ENCODE peak calls at places on chromosome 15, in ten cellular contexts. C, M, D, O, T, H, A, B, P and E are unnamed samples. For H3K4me1, the result is how much of the 10 kb centered on the place peaks cover.

GRCh38 chr15:62059818-62060115 is 480 bp downstream of the VPS13C start:
- DNase-seq in A (peak), O (peak), B (peak), M (peak), D (no peak), H (no peak), T (peak), P (peak), C (peak), E (no peak)

GRCh38 chr15:31867536-31868442 is 162.5 kb upstream of the CHRNA7 start:
- DNase-seq in C (peak), B (peak), O (peak), D (peak), A (peak), M (peak), P (peak), T (no peak), H (peak), E (peak)

GRCh38 chr15:34064443-34064842 is 25.4 kb upstream of the AVEN start:
- DNase-seq in D (no peak), H (no peak), C (no peak), A (no peak), M (no peak), P (no peak), O (no peak), B (no peak), T (no peak), E (no peak)

GRCh38 chr15:101578443-101578894 is 73.7 kb downstream of the TM2D3 start:
- DNase-seq in D (no peak), M (no peak), P (peak), T (no peak), H (peak), B (no peak), O (no peak), A (peak), C (no peak), E (no peak)

GRCh38 chr15:40437754-40438687 is 2.7 kb upstream of the BAHD1 start:
- DNase-seq in T (no peak), H (peak), A (no peak), P (no peak), C (no peak), B (no peak), D (no peak), O (no peak), M (no peak), E (no peak)

GRCh38 chr15:96340611-96341464 is 10.3 kb downstream of the NR2F2 start:
- DNase-seq in B (peak), T (peak), A (peak), M (peak), O (peak), C (peak), P (peak), H (peak), D (peak), E (peak)

GRCh38 chr15:66765478-66766281 is 63.6 kb downstream of the SMAD6 start:
- DNase-seq in M (no peak), A (no peak), D (no peak), T (peak), H (no peak), C (peak), O (peak), B (peak), P (peak), E (no peak)

GRCh38 chr15:27961801-27962200 is 137.3 kb downstream of the OCA2 start:
- DNase-seq in C (no peak), A (no peak), M (no peak), P (no peak), O (no peak), B (no peak), T (no peak), H (no peak), D (no peak), E (no peak)

GRCh38 chr15:68010366-68010765 is 43.7 kb upstream of the PIAS1 start:
- DNase-seq in T (no peak), C (no peak), A (no peak), B (no peak), D (no peak), H (peak), M (no peak), P (no peak), O (no peak), E (no peak)

GRCh38 chr15:47773163-47773562 is 55.9 kb downstream of the SEMA6D start:
- DNase-seq in P (no peak), O (peak), D (no peak), B (no peak), T (no peak), M (peak), H (no peak), C (no peak), A (no peak), E (no peak)

GRCh38 chr15:67024998-67025368 is 40.4 kb upstream of the SMAD3 start:
- DNase-seq in T (no peak), P (peak), A (no peak), O (no peak), D (no peak), H (no peak), C (no peak), B (no peak), M (no peak), E (no peak)

GRCh38 chr15:70815604-70816003 is 38.4 kb downstream of the LARP6 start:
- DNase-seq in H (no peak), T (no peak), M (peak), C (no peak), A (no peak), B (no peak), P (no peak), O (no peak), D (no peak), E (no peak)

GRCh38 chr15:64975390-64975789 is 14.3 kb downstream of the SPG21 start:
- DNase-seq in T (no peak), P (peak), D (no peak), O (peak), A (no peak), M (peak), C (no peak), B (no peak), H (no peak), E (no peak)

GRCh38 chr15:46312133-46312740 is 677.4 kb downstream of the SQOR start:
- DNase-seq in D (peak), P (peak), M (peak), T (peak), C (peak), B (peak), H (peak), O (peak), A (peak), E (no peak)

GRCh38 chr15:41653760-41654159 is 6.4 kb upstream of the MGA start:
- DNase-seq in B (no peak), H (no peak), O (no peak), M (no peak), T (no peak), C (no peak), D (no peak), P (no peak), A (no peak), E (no peak)

GRCh38 chr15:35481992-35482391 is 64.0 kb downstream of the DPH6 start:
- DNase-seq in O (peak), T (peak), C (no peak), A (no peak), B (peak), H (peak), P (peak), D (no peak), M (peak), E (no peak)

GRCh38 chr15:96089396-96090058 is 241.0 kb upstream of the NR2F2 start:
- DNase-seq in A (no peak), T (no peak), C (no peak), M (no peak), D (peak), B (no peak), P (no peak), O (no peak), H (no peak), E (no peak)

GRCh38 chr15:56168394-56168793 is 75.3 kb downstream of the RFX7 start:
- DNase-seq in H (no peak), B (no peak), C (no peak), P (peak), A (no peak), T (no peak), D (no peak), O (peak), M (peak), E (no peak)

GRCh38 chr15:78265137-78265460 is 737 bp downstream of the DNAJA4 start:
- DNase-seq in A (no peak), T (no peak), B (no peak), P (no peak), H (no peak), D (no peak), O (no peak), M (no peak), C (no peak), E (no peak)

GRCh38 chr15:70241561-70242320 is 144.0 kb upstream of the TLE3 start:
- DNase-seq in C (no peak), T (no peak), P (no peak), D (no peak), A (no peak), M (no peak), O (no peak), H (peak), B (no peak), E (no peak)

GRCh38 chr15:84981711-84982300 is at the start of gene PDE8A:
- DNase-seq in B (peak), O (peak), D (peak), H (peak), P (peak), T (peak), C (no peak), M (peak), A (peak), E (no peak)

DNA sequence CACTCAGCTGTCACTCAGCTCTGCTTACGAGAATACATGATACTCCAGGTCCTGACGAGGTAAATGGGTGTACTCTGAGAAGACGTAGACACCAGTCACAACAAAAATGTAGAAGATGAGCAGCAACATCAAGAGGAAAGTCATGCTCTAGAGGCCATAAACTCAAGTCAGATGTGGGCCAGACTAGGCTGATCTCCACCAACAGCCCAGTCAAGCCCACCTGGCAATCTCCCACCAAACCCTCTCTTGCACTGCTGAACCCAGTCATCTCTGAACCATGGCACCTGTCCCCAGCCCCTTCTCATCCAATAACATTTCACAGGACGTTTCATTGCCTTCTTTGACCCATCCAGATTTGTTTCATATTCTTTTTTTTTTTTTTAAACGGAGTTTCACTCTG is 10.8 kb upstream of the PDIA3 start:
- DNase-seq in B (no peak), T (no peak), M (no peak), A (no peak), P (no peak), O (no peak), C (no peak), H (no peak), D (no peak), E (no peak)
- H3K27ac ChIP-seq in B (no peak), T (no peak), M (no peak), A (no peak), P (no peak), O (no peak), C (no peak), H (no peak), D (no peak), E (no peak)

DNA sequence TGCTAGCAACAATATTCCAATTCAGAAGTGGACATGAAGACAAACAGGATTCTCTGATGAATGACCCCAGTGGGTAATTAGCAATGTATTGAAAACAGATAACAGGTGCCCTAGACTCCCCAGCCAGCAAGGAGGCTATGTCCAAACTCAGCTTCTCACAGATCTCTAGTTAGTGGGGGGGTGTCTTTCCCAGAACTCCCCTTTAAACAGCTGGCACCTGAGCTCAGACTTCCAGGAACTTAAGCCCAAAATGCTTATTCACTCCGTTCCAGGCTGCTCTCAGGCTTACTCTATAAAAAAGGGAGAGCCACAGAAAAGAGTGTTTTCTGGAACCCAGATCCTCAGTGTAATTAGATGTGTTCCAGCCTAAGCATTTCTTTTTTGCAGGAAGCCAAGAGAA is 423.0 kb upstream of the THBS1 start:
- DNase-seq in A (no peak), T (no peak), D (no peak), H (no peak), B (no peak), P (no peak), O (no peak), M (no peak), C (no peak), E (no peak)
- H3K4me1 ChIP-seq in A (under half), T (under half), D (under half), H (under half), B (under half), P (under half), O (under half), M (under half), C (under half), E (under half)

DNA sequence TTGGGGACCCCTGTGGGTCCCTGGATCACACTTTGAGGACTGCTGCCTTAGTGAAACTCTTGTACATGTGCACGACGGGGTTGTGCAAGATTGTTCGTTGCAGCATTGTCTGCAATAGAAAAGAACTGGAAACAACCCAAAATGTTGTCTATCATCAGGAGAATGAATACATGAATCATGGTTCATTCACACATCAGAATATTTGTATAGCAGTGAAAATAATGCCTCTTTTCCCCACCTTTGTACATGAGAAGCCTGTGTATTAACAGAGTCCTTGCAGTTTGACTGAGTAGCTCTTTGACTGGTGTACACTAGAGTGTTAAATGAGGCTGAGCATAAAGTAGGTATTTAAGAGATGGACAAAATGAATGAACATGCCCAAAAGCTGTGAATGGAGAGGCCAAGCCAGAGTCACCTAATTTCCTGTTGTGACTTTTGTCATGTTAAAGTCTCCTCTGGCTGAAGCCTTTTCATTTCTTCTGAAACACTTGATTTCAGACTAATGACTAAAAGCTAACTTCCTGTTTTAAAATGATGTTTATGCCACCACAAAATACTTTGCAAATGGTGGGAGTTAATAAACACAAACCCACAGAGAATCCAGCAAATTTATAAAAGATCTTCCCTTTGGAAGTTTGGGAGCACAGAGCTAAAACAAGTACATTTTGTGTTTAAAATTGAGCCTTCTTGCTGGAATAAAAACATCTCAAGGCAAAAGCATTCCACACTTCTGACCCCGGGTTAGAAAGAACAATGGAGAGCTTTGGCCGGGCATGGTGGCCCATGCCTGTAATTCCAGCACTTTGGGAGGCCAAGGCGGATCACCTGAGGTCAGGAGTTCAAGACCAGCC is 20.6 kb upstream of the USP3 start:
- DNase-seq in M (no peak), H (no peak), O (no peak), T (peak), C (no peak), P (no peak), D (no peak), B (no peak), A (no peak), E (no peak)
- H3K27ac ChIP-seq in M (no peak), H (no peak), O (no peak), T (peak), C (peak), P (no peak), D (peak), B (no peak), A (no peak), E (no peak)

GRCh38 chr15:71821547-71822129 is 11.3 kb downstream of the NR2E3 start:
- DNase-seq in P (no peak), H (no peak), A (no peak), O (no peak), T (no peak), B (no peak), M (no peak), C (no peak), D (no peak), E (no peak)
- H3K4me1 ChIP-seq in P (under half), H (under half), A (under half), O (under half), T (under half), B (under half), M (under half), C (under half), D (under half), E (under half)

GRCh38 chr15:80677041-80677440 is 18.1 kb upstream of the ABHD17C start:
- DNase-seq in P (no peak), T (no peak), H (no peak), D (no peak), M (no peak), B (no peak), O (no peak), C (no peak), A (no peak), E (no peak)
- H3K27ac ChIP-seq in P (no peak), T (no peak), H (no peak), D (no peak), M (no peak), B (no peak), O (no peak), C (no peak), A (no peak), E (no peak)

GRCh38 chr15:73997986-73998385 is 3.5 kb downstream of the PML start:
- DNase-seq in A (no peak), H (no peak), T (no peak), B (no peak), O (no peak), P (no peak), M (no peak), D (no peak), C (no peak), E (no peak)
- H3K4me1 ChIP-seq in A (under half), H (under half), T (under half), B (under half), O (under half), P (under half), M (under half), D (under half), C (half or more), E (under half)

GRCh38 chr15:75648156-75649000 is 666 bp downstream of the SNX33 start:
- DNase-seq in C (peak), D (peak), B (peak), A (peak), P (peak), O (peak), T (peak), H (peak), M (no peak), E (no peak)

GRCh38 chr15:75649045-75649761 is 1.5 kb downstream of the SNX33 start:
- DNase-seq in A (no peak), B (no peak), O (no peak), H (no peak), T (no peak), M (no peak), C (no peak), P (no peak), D (no peak), E (no peak)

GRCh38 chr15:75651810-75652543 is 4.3 kb downstream of the SNX33 start:
- DNase-seq in T (no peak), H (no peak), P (no peak), C (no peak), M (no peak), D (no peak), O (no peak), A (no peak), B (no peak), E (no peak)

GRCh38 chr15:75650908-75651809 is 3.4 kb downstream of the SNX33 start:
- DNase-seq in T (no peak), O (peak), H (peak), D (no peak), B (peak), A (no peak), C (no peak), P (peak), M (no peak), E (no peak)

DNA sequence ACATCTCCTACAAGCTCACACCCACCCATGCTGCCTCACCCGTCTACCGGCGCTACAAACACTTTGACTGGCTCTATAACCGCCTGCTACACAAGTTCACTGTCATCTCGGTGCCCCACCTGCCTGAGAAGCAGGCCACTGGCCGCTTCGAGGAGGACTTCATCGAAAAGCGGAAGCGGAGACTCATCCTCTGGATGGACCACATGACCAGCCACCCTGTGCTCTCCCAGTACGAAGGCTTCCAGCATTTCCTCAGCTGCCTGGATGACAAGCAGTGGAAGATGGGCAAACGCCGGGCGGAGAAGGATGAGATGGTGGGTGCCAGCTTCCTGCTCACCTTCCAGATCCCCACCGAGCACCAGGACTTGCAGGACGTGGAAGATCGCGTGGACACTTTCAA is 2.1 kb downstream of the SNX33 start:
- DNase-seq in M (no peak), T (no peak), H (no peak), B (no peak), C (no peak), O (no peak), D (no peak), P (no peak), A (no peak), E (no peak)
- H3K27ac ChIP-seq in M (no peak), T (no peak), H (no peak), B (no peak), C (no peak), O (no peak), D (no peak), P (peak), A (no peak), E (peak)

DNA sequence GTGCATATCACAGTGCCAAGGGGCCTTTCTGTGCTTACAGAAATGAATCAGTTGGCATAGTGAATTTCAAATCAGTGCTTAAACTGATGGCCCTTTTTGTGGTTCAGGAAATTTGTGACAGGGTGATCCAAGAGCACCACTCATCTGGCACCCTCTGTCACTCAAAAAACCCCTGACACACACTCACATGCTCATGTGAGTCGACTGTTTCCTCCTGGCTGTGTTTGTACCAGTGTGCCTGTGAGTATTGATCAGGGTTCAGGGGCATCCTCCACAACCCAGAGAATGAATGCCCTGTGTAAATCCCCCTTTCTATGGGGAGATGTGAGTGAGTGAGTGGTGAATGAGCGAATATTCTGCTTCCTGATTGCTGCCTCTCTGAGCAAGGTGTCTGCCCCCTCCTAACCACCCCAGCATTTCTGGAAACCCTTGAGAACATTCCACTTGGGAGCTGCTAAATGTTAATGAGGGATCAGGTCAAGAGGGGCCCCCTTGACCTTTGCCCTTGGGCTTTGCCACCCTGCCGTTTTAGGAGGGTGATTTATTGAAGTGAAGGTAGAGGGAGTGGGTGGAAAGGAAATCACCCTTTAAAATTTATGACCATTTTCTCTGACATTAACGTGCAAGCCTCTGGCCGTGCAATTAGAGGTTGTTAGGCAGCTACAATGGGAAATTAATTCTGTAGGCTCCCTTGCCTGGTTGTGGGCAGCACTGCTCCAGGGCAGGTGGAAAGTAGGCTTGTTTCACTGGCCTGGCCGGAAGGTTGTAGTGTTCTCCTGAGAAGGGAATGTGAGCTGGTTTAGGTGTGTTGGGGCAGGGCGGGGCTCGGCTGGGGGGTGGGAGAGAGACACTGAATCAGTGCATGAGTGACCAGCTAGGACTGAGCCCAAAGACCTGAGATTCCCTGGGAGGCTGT is 87.2 kb downstream of the SLCO3A1 start:
- DNase-seq in D (no peak), C (peak), O (no peak), T (no peak), H (peak), P (no peak), B (no peak), M (no peak), A (no peak), E (no peak)
- H3K4me1 ChIP-seq in D (under half), C (half or more), O (under half), T (under half), H (under half), P (under half), B (under half), M (under half), A (under half), E (under half)